ENCODE peak calls at places on chromosome 10, in six cellular contexts. H is A549, T is WTC11, G is HepG2, Y is K562, O is H1. J is an unnamed sample.

GRCh38 chr10:131842351-131843088 is 58.3 kb upstream of the PPP2R2D start:
- DNase-seq in H (no peak), T (no peak), G (no peak), Y (no peak), O (no peak), J (no peak)

GRCh38 chr10:76122056-76122455 is 690.6 kb downstream of the LRMDA start:
- DNase-seq in H (no peak), T (no peak), G (no peak), Y (no peak), O (no peak), J (no peak)

GRCh38 chr10:70331486-70332268 is 47.9 kb upstream of the NPFFR1 start:
- DNase-seq in H (peak), T (peak), G (peak), Y (peak), O (no peak), J (peak)

GRCh38 chr10:77428776-77429395 is 208.7 kb downstream of the KCNMA1 start:
- DNase-seq in H (peak), T (peak), G (peak), Y (no peak), O (no peak), J (no peak)

GRCh38 chr10:86321568-86321967 is 45.0 kb downstream of the GRID1 start:
- DNase-seq in H (no peak), T (no peak), G (no peak), Y (no peak), O (no peak), J (no peak)

GRCh38 chr10:15197276-15197675 is 28.8 kb upstream of the NMT2 start:
- DNase-seq in H (no peak), T (no peak), G (no peak), Y (no peak), O (no peak), J (peak)

GRCh38 chr10:13703997-13704536 is 117.3 kb downstream of the PRPF18 start:
- DNase-seq in H (no peak), T (no peak), G (no peak), Y (peak), O (no peak), J (no peak)

GRCh38 chr10:119449760-119450461 is 92.6 kb downstream of the RGS10 start:
- DNase-seq in H (no peak), T (no peak), G (no peak), Y (no peak), O (no peak), J (no peak)

GRCh38 chr10:130659528-130659927 is 523.3 kb downstream of the GLRX3 start:
- DNase-seq in H (no peak), T (no peak), G (no peak), Y (no peak), O (no peak), J (no peak)

GRCh38 chr10:4130685-4131084 is 345.7 kb upstream of the KLF6 start:
- DNase-seq in H (no peak), T (no peak), G (no peak), Y (no peak), O (no peak), J (peak)

GRCh38 chr10:73866621-73867020 is 7.7 kb downstream of the CAMK2G start:
- DNase-seq in H (no peak), T (no peak), G (no peak), Y (no peak), O (no peak), J (no peak)

GRCh38 chr10:44974628-44975431 is 3.8 kb downstream of the DEPP1 start:
- DNase-seq in H (peak), T (peak), G (peak), Y (peak), O (no peak), J (peak)
- TF ChIP-seq JUN in H (peak), T (no peak), G (no peak), Y (no peak), O (no peak), J (no peak)

DNA sequence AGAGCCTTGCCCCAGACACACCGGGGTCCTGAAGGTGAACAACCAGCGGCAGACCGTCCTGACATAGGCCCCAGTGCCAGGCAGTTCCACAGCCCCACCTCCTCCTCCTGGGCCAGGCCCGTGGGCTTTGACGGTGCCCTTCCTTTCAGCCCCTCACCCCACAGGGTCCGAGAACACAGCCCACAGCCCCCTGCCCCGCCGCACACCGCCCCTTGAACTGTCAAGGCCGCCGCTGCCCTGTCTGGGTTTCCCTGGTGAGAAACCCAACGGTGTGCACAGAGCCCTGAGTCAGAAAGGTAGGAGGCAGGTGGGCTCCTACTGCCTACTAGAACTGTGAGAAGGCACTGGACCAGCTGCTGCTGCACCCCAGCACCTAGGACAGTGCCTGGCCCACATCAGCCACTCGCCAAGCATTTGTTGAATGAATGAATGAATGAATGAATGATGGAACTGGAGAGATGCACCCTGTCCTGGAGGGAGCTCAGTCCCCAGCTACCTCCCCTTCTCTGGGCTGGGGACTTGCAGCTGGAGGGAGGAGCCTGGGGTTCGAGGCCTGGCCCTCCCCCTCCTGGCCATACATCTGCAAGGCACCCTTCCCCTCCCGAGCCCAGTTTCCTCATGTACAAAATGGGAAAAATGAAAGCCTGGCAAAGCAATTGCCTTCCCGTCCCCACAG is 117.9 kb downstream of the SLIT1 start:
- DNase-seq in H (no peak), T (no peak), G (no peak), Y (no peak), O (no peak), J (no peak)
- TF ChIP-seq JUN in H (no peak), T (no peak), G (no peak), Y (no peak), O (no peak), J (no peak)

DNA sequence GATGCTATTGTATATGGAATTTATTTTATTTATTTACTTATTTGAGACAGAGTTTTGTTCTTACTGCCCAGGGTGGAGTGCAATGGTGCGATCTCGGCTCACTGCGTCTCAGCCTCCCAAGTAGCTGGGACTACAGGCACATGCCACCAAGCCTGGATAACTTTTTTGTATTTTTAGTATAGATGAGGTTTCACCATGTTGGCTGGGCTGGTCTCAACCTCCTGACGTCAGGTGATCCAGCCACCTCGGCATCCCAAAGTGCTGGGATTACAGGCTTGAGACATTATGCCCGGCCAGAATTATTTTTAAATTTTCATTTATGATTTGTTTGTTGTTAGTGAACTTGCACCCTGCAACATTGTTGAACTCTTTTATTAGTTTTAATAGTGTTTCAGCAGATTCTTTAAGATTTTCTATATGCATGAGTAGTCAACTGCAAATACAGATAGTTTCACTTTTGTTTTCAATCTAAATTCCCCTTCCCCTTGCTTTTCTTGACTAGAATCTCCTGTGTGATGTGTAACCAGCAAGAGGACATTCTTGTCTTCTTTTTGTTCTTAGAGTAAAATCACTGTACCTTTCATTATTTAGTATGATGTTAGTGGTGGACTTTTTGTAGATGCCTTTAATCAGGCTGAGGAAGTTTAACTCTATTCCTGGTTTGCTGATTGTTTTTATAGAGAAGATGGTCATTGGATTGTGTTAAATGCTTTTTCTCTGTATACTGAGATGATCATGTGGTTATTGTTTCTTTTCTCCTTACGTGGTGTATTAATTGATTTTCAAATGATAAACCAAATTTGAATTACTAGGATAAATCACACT is 27.8 kb downstream of the ZNF33A start:
- DNase-seq in H (no peak), T (no peak), G (no peak), Y (no peak), O (no peak), J (no peak)
- TF ChIP-seq JUN in H (no peak), T (no peak), G (no peak), Y (no peak), O (no peak), J (no peak)

GRCh38 chr10:104301907-104302690 is 33.1 kb downstream of the GSTO2 start:
- DNase-seq in H (no peak), T (no peak), G (no peak), Y (no peak), O (no peak), J (no peak)
- TF ChIP-seq JUN in H (no peak), T (no peak), G (no peak), Y (no peak), O (no peak), J (no peak)

DNA sequence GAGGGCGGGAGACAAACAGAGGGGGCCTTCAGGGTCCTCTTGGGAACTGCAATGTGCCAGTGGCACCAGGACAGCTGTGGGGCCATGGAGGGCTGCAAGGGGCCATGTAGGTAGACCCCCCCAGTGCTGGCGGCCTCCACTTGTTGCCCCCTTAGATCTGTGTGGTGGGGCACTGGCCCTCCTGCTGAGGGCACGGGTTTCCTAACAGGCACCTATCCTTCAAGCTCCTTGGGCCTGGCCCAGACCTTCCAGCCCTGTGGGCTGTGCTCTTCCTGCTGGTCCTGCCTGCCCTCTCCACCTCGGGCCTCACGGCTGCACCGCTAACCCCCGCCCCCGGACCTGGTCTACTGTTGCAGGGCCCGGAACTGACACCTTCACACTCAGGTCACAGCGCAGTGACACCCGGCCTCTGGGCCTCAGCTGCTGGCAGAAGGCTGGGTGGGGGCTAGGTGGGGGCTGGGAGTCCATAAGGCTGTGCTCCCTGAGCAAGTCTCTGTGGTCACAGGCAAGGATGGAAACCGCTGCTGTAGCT is 12.6 kb downstream of the RASGEF1A start:
- DNase-seq in H (no peak), T (no peak), G (no peak), Y (no peak), O (no peak), J (no peak)
- TF ChIP-seq JUN in H (no peak), T (no peak), G (no peak), Y (no peak), O (no peak), J (no peak)

GRCh38 chr10:33276282-33276923 is 58.1 kb downstream of the NRP1 start:
- DNase-seq in H (no peak), T (no peak), G (no peak), Y (no peak), O (no peak), J (no peak)
- TF ChIP-seq JUN in H (no peak), T (no peak), G (no peak), Y (no peak), O (no peak), J (no peak)

GRCh38 chr10:121990015-121990677 is 1.2 kb downstream of the TACC2 start:
- DNase-seq in H (no peak), T (no peak), G (no peak), Y (no peak), O (no peak), J (peak)

GRCh38 chr10:121999301-121999700 is 10.3 kb downstream of the TACC2 start:
- DNase-seq in H (no peak), T (no peak), G (no peak), Y (no peak), O (no peak), J (no peak)

GRCh38 chr10:121998462-121998861 is 9.5 kb downstream of the TACC2 start:
- DNase-seq in H (no peak), T (no peak), G (no peak), Y (no peak), O (no peak), J (no peak)

GRCh38 chr10:121988361-121989324 is at the start of gene TACC2:
- DNase-seq in H (no peak), T (no peak), G (peak), Y (no peak), O (no peak), J (no peak)

DNA sequence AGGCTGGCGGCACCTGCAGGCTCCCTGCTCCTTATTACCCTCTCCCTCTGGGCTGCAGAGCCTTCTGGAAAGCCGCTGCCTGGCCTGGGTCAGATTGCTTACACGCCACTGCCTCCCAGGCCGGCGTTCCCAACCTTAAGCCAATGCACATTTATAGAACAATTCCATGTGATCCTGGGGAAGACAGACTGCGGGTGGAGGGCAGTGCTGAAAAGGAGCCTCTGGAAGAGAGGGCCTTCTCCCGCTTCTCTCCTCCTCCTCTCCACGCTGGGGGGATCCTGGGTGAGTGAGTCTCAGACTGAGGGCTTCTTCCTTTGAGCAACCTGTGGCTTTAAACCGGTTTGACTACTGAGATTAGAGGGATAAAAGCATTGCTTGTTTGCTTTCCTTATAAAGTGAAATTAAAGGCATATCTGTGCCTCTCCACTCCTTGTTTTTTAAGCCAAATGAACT is 5.5 kb downstream of the TACC2 start:
- DNase-seq in H (no peak), T (peak), G (no peak), Y (no peak), O (no peak), J (no peak)
- TF ChIP-seq JUN in H (no peak), T (no peak), G (no peak), Y (no peak), O (no peak), J (no peak)